ENCODE peak calls at places on chromosomes 11 and 22, in four cellular contexts. C, H, B and T are unnamed samples.
A peak's percentile ranks its signal among the peaks of the same experiment; 100 is the strongest.

GRCh38 chr11:34358666-34359547 is 1.1 kb upstream of the ABTB2 start:
- DNase-seq in C (peak; percentile 83), H (peak; percentile 73), B (peak; percentile 88), T (peak; percentile 66)

GRCh38 chr22:35616043-35616442 is 1.1 kb downstream of the MB start:
- DNase-seq in C (no peak), H (no peak), B (no peak), T (no peak)

GRCh38 chr11:43943357-43943930 is 1.0 kb downstream of the C11orf96 start:
- DNase-seq in C (no peak), H (no peak), B (no peak), T (peak; percentile 79)

GRCh38 chr11:69941546-69942332 is 122.5 kb upstream of the FGF3 start:
- DNase-seq in C (no peak), H (no peak), B (no peak), T (no peak)

GRCh38 chr11:32809313-32809712 is 14.9 kb upstream of the CCDC73 start:
- DNase-seq in C (peak; percentile 45), H (peak; percentile 62), B (peak; percentile 90), T (peak; percentile 42)

GRCh38 chr11:121318848-121319834 is 26.6 kb downstream of the SC5D start:
- DNase-seq in C (peak; percentile 30), H (peak; percentile 68), B (peak; percentile 69), T (peak; percentile 29)

GRCh38 chr11:70502677-70503076 is 104.3 kb downstream of the CTTN start:
- DNase-seq in C (no peak), H (no peak), B (no peak), T (no peak)

GRCh38 chr11:2222479-2222878 is 47.9 kb downstream of the ASCL2 start:
- DNase-seq in C (no peak), H (no peak), B (no peak), T (no peak)

GRCh38 chr22:29695129-29695926 is 24.5 kb upstream of the CABP7 start:
- DNase-seq in C (no peak), H (peak; percentile 86), B (no peak), T (no peak)

GRCh38 chr11:409008-409599 is 5.7 kb downstream of the SIGIRR start:
- DNase-seq in C (no peak), H (no peak), B (no peak), T (no peak)

GRCh38 chr11:102223859-102224258 is 93.4 kb upstream of the BIRC3 start:
- DNase-seq in C (no peak), H (no peak), B (no peak), T (no peak)

GRCh38 chr11:62707277-62707771 is at the start of the genes BSCL2 and GNG3:
- DNase-seq in C (no peak), H (peak; percentile 39), B (peak; percentile 99), T (peak; percentile 92)

GRCh38 chr22:41499624-41500280 is 30.8 kb downstream of the ACO2 start:
- DNase-seq in C (no peak), H (no peak), B (no peak), T (no peak)

GRCh38 chr11:46381046-46381835 is at the start of gene MDK:
- DNase-seq in C (peak; percentile 49), H (peak; percentile 96), B (peak; percentile 85), T (peak; percentile 99)

GRCh38 chr11:128303383-128303782 is 284.0 kb downstream of the ETS1 start:
- DNase-seq in C (no peak), H (no peak), B (peak; percentile 25), T (no peak)

GRCh38 chr11:122746050-122746478 is 90.5 kb downstream of the UBASH3B start:
- DNase-seq in C (no peak), H (no peak), B (no peak), T (no peak)

GRCh38 chr11:90218606-90219005 is 4.2 kb downstream of the CHORDC1 start:
- DNase-seq in C (no peak), H (no peak), B (peak; percentile 63), T (peak; percentile 21)

GRCh38 chr22:27523711-27524110 is 277.8 kb downstream of the MN1 start:
- DNase-seq in C (no peak), H (no peak), B (no peak), T (no peak)

GRCh38 chr11:44159848-44160721 is 64.6 kb downstream of the EXT2 start:
- DNase-seq in C (no peak), H (no peak), B (no peak), T (no peak)

GRCh38 chr22:23686416-23687024 is 4.3 kb upstream of the RGL4 start:
- DNase-seq in C (no peak), H (no peak), B (no peak), T (peak; percentile 23)

GRCh38 chr11:108436594-108436993 is 30.7 kb downstream of the C11orf65 start:
- DNase-seq in C (no peak), H (no peak), B (no peak), T (no peak)

GRCh38 chr11:2289859-2290258 is 11.9 kb downstream of the C11orf21 start:
- DNase-seq in C (no peak), H (no peak), B (no peak), T (peak; percentile 40)

GRCh38 chr11:115409691-115410220 is 94.5 kb downstream of the CADM1 start:
- DNase-seq in C (peak; percentile 94), H (peak; percentile 69), B (peak; percentile 19), T (no peak)

GRCh38 chr11:66371627-66372415 is at the start of gene SLC29A2:
- DNase-seq in C (no peak), H (peak; percentile 91), B (peak; percentile 98), T (peak; percentile 99)

GRCh38 chr11:12215192-12215591 is 104.8 kb downstream of the MICAL2 start:
- DNase-seq in C (no peak), H (no peak), B (peak; percentile 15), T (peak; percentile 37)

GRCh38 chr11:83310718-83311117 is 24.6 kb upstream of the CCDC90B start:
- DNase-seq in C (no peak), H (no peak), B (no peak), T (no peak)

GRCh38 chr22:37514526-37515051 is 4.6 kb downstream of the CARD10 start:
- DNase-seq in C (no peak), H (no peak), B (no peak), T (peak; percentile 26)

GRCh38 chr22:47196881-47197701 is 434.6 kb downstream of the TBC1D22A start:
- DNase-seq in C (no peak), H (no peak), B (no peak), T (no peak)

GRCh38 chr11:128498846-128499245 is 88.5 kb downstream of the ETS1 start:
- DNase-seq in C (no peak), H (no peak), B (no peak), T (no peak)

DNA sequence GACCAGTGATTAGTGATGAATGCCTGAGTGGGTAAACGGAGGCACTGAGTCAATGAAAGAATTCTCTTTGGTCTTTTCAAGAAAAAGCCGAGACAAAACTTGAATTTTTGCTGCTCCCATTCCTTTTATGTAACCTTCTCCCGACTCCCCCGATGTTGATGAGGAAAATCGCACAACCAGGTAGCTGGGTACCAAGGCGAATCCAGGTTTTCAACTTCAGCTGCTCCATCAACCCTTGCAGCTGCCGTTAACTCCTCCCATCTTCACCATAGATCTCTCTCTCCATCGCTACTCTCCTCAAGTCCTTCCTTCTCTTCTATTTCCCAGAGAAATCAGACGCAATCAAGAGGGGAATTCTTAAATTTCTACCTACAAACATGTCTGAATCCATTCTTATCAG is 611 bp upstream of the USP2 start:
- DNase-seq in C (no peak), H (peak; percentile 2), B (peak; percentile 47), T (no peak)
- H3K4me3 ChIP-seq in C (peak overlapping the region; percentile 47), H (peak overlapping the region; percentile 62), B (peak overlapping the region; percentile 68), T (peak overlapping the region; percentile 54)

GRCh38 chr11:118910309-118911112 is 15.2 kb downstream of the BCL9L start:
- DNase-seq in C (peak; percentile 75), H (no peak), B (peak; percentile 92), T (peak; percentile 94)

GRCh38 chr11:118909619-118910308 is 16.0 kb downstream of the BCL9L start:
- DNase-seq in C (no peak), H (no peak), B (peak; percentile 35), T (peak; percentile 70)

GRCh38 chr11:118908264-118908663 is 17.5 kb downstream of the BCL9L start:
- DNase-seq in C (no peak), H (no peak), B (no peak), T (no peak)

GRCh38 chr11:118907749-118908106 is 18.0 kb downstream of the BCL9L start:
- DNase-seq in C (no peak), H (peak; percentile 85), B (peak; percentile 69), T (no peak)

GRCh38 chr11:118908931-118909618 is 16.7 kb downstream of the BCL9L start:
- DNase-seq in C (no peak), H (peak; percentile 89), B (peak; percentile 80), T (peak; percentile 86)
- H3K4me3 ChIP-seq in C (peak overlapping the region; percentile 24), H (peak overlapping the region; percentile 37), B (peak overlapping the region; percentile 55), T (peak overlapping the region; percentile 56)

GRCh38 chr11:114065094-114065493 is 5.6 kb downstream of the ZBTB16 start:
- DNase-seq in C (no peak), H (no peak), B (no peak), T (no peak)
- H3K4me3 ChIP-seq in C (no peak overlapping the region), H (no peak overlapping the region), B (no peak overlapping the region), T (no peak overlapping the region)

GRCh38 chr11:74754507-74755255 is 6.0 kb downstream of the RNF169 start:
- DNase-seq in C (no peak), H (no peak), B (no peak), T (no peak)
- H3K4me3 ChIP-seq in C (no peak overlapping the region), H (no peak overlapping the region), B (peak overlapping the region; percentile 15), T (no peak overlapping the region)